ENCODE peak calls at places on chromosome 22, in seven cellular contexts. R, N, I, V, P, Z and T are unnamed samples.

GRCh38 chr22:36368359-36368983 is 19.3 kb downstream of the MYH9 start:
- ATAC-seq in P (no peak), R (no peak), N (peak), I (no peak), Z (peak), V (peak), T (no peak)

GRCh38 chr22:26643368-26644100 is 13.9 kb upstream of the MIAT start:
- ATAC-seq in P (no peak), I (no peak), R (no peak), V (no peak), Z (no peak), N (no peak), T (no peak)

GRCh38 chr22:28647216-28647615 is 32.4 kb downstream of the TTC28 start:
- ATAC-seq in Z (no peak), R (no peak), P (no peak), N (no peak), I (no peak), V (no peak), T (no peak)

GRCh38 chr22:27274770-27275449 is 526.6 kb downstream of the MN1 start:
- ATAC-seq in N (no peak), Z (no peak), P (no peak), I (no peak), R (no peak), V (no peak), T (no peak)

GRCh38 chr22:35381424-35381772 is 502 bp downstream of the HMOX1 start:
- ATAC-seq in P (no peak), N (peak), I (peak), Z (no peak), V (no peak), R (no peak), T (no peak)

GRCh38 chr22:26617251-26618199 is at the start of gene CRYBB1:
- ATAC-seq in I (no peak), R (no peak), Z (no peak), V (peak), P (peak), N (no peak), T (no peak)

GRCh38 chr22:35102663-35103062 is 36.7 kb downstream of the ISX start:
- ATAC-seq in Z (no peak), V (peak), R (no peak), N (peak), P (no peak), I (no peak), T (no peak)

GRCh38 chr22:22109693-22110466 is 127.3 kb upstream of the TOP3B start:
- ATAC-seq in P (no peak), V (no peak), R (no peak), N (peak), Z (no peak), I (no peak), T (no peak)